ENCODE peak calls at places on chromosomes 5 and 9, in five cellular contexts. Z is IMR-90, O is GM12878, X is AG09309, M is kidney epithelial cell. W is an unnamed sample.

GRCh38 chr9:127130661-127131538 is 8.5 kb upstream of the ANGPTL2 start:
- DNase-seq in X (peak), Z (peak), O (no peak), M (no peak), W (peak)

GRCh38 chr9:137309368-137310189 is 7.5 kb upstream of the NRARP start:
- DNase-seq in X (no peak), Z (no peak), O (no peak), M (no peak), W (no peak)

GRCh38 chr5:104053057-104053666 is 490.6 kb upstream of the NUDT12 start:
- DNase-seq in M (no peak), X (no peak), O (no peak), Z (no peak), W (no peak)

GRCh38 chr5:139403418-139403786 is 487 bp downstream of the SPATA24 start:
- DNase-seq in M (no peak), O (no peak), Z (no peak), X (no peak), W (no peak)

GRCh38 chr9:97858826-97859225 is 5.8 kb downstream of the FOXE1 start:
- DNase-seq in M (no peak), O (no peak), Z (no peak), X (no peak), W (no peak)

GRCh38 chr5:9251379-9251980 is 294.4 kb downstream of the SEMA5A start:
- DNase-seq in X (no peak), M (no peak), Z (peak), O (no peak), W (peak)

GRCh38 chr5:74251106-74252032 is 389.2 kb downstream of the ENC1 start:
- DNase-seq in O (no peak), X (peak), Z (peak), M (peak), W (peak)

GRCh38 chr5:34452170-34452828 is 203.8 kb upstream of the RAI14 start:
- DNase-seq in X (no peak), Z (peak), O (no peak), M (no peak), W (peak)

GRCh38 chr5:121175986-121176385 is 675.7 kb upstream of the FTMT start:
- DNase-seq in X (no peak), M (no peak), Z (no peak), O (no peak), W (no peak)

GRCh38 chr5:134252671-134253070 is 26.8 kb upstream of the PPP2CA start:
- DNase-seq in M (peak), Z (peak), X (no peak), O (no peak), W (peak)

GRCh38 chr5:165779505-165779904 is 2274.1 kb downstream of the MAT2B start:
- DNase-seq in O (no peak), X (no peak), Z (no peak), M (no peak), W (no peak)

GRCh38 chr9:135992486-135993408 is 31.6 kb upstream of the UBAC1 start:
- DNase-seq in O (no peak), Z (peak), M (peak), X (peak), W (peak)

GRCh38 chr9:75039006-75039405 is 10.9 kb upstream of the CARNMT1 start:
- DNase-seq in Z (peak), X (peak), O (no peak), M (no peak), W (peak)

GRCh38 chr9:137237759-137238726 is 3.0 kb upstream of the TUBB4B start:
- DNase-seq in X (no peak), Z (no peak), O (no peak), M (no peak), W (no peak)

GRCh38 chr9:107019216-107019615 is 156.2 kb downstream of the ZNF462 start:
- DNase-seq in Z (peak), O (no peak), M (peak), X (peak), W (no peak)

GRCh38 chr5:1557114-1557873 is 33.5 kb upstream of the LPCAT1 start:
- DNase-seq in M (no peak), Z (no peak), X (no peak), O (no peak), W (no peak)

GRCh38 chr5:130923543-130924159 is 241.4 kb downstream of the HINT1 start:
- DNase-seq in M (no peak), X (peak), O (no peak), Z (no peak), W (no peak)

GRCh38 chr9:74570879-74571512 is 73.9 kb downstream of the RORB start:
- DNase-seq in O (no peak), M (no peak), Z (peak), X (no peak), W (peak)

GRCh38 chr5:54470191-54470590 is 14.7 kb downstream of the HSPB3 start:
- DNase-seq in M (no peak), O (no peak), X (no peak), Z (peak), W (no peak)

GRCh38 chr9:135701067-135701967 is 668 bp upstream of the KCNT1 start:
- DNase-seq in X (no peak), Z (no peak), O (no peak), M (no peak), W (no peak)

GRCh38 chr5:171782332-171782966 is 3.2 kb upstream of the SMIM23 start:
- DNase-seq in O (no peak), M (no peak), Z (no peak), X (no peak), W (peak)

GRCh38 chr9:127021664-127022337 is 100.6 kb downstream of the ANGPTL2 start:
- DNase-seq in X (peak), O (no peak), M (no peak), Z (peak), W (no peak)

GRCh38 chr9:129182625-129183494 is 4.8 kb upstream of the IER5L start:
- DNase-seq in X (no peak), O (no peak), M (no peak), Z (no peak), W (no peak)

GRCh38 chr9:72462340-72462739 is 59.1 kb upstream of the TMC1 start:
- DNase-seq in Z (peak), O (no peak), X (no peak), M (no peak), W (no peak)

GRCh38 chr9:71744754-71745521 is 23.4 kb downstream of the CEMIP2 start:
- DNase-seq in M (no peak), O (no peak), X (no peak), Z (no peak), W (no peak)

GRCh38 chr5:142017832-142018427 is 5.1 kb upstream of the GNPDA1 start:
- DNase-seq in Z (peak), M (no peak), O (peak), X (no peak), W (no peak)

GRCh38 chr5:1884638-1885475 is 2.1 kb upstream of the IRX4 start:
- DNase-seq in M (no peak), O (no peak), X (no peak), Z (no peak), W (no peak)

GRCh38 chr5:132272341-132273210 is 15.1 kb downstream of the PDLIM4 start:
- DNase-seq in Z (peak), O (no peak), X (no peak), M (no peak), W (no peak)
- H3K4me3 ChIP-seq in Z (no peak), O (no peak), X (no peak), M (no peak), W (no peak)

GRCh38 chr5:95842955-95843544 is 20.5 kb upstream of the GLRX start:
- DNase-seq in Z (peak), M (no peak), X (no peak), O (no peak), W (no peak)
- TF ChIP-seq CTCF in Z (peak), M (peak), X (peak), O (peak), W (no peak)

GRCh38 chr9:38529317-38529716 is 91.1 kb downstream of the ANKRD18A start:
- DNase-seq in O (no peak), Z (no peak), M (no peak), X (no peak), W (no peak)

GRCh38 chr9:38526571-38526970 is 93.8 kb downstream of the ANKRD18A start:
- DNase-seq in Z (no peak), O (no peak), M (no peak), X (no peak), W (no peak)

DNA sequence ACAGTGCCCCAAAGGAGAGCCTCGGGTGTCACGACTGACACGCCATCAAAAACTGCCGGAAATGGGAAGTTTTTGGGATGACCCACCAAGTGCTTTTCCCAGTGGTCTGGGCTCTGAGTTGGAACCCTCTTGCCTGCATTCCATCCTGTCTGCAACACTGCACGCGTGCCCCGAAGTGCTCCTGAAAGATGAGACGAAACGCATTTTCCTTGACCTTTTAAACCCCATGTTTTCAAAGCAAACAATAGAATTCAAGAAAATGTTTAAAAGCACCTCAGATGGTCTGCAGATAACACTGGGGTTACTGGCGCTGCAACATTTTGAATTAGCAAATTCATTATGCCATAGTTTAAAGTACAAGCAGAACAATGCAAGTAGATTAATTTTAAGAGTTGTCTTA is 92.9 kb downstream of the ANKRD18A start:
- DNase-seq in X (no peak), M (no peak), O (no peak), Z (no peak), W (no peak)
- H3K4me3 ChIP-seq in X (no peak), M (no peak), O (no peak), Z (no peak), W (no peak)

DNA sequence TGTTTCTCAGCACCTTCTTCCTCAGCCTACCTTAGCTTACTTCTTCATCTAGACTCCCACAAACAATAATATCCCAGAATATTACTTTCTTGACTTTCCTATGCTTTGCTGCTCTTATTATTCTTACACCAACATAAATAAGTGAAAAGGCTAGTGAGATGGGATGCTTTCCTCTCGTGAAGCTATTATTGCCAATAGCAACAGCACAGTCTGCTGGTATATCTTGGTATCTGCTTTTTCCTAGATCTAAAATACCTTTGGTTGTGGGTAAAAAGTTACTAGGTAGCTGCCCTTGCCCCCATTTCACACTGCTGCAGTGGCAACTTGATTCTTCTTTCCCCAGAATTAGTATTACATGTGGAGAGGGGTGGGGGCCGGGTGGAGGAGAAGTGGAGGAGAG is 26.1 kb upstream of the GLIPR2 start:
- DNase-seq in Z (no peak), X (no peak), O (no peak), M (no peak), W (no peak)
- TF ChIP-seq CTCF in Z (no peak), X (peak), O (no peak), M (peak), W (no peak)

DNA sequence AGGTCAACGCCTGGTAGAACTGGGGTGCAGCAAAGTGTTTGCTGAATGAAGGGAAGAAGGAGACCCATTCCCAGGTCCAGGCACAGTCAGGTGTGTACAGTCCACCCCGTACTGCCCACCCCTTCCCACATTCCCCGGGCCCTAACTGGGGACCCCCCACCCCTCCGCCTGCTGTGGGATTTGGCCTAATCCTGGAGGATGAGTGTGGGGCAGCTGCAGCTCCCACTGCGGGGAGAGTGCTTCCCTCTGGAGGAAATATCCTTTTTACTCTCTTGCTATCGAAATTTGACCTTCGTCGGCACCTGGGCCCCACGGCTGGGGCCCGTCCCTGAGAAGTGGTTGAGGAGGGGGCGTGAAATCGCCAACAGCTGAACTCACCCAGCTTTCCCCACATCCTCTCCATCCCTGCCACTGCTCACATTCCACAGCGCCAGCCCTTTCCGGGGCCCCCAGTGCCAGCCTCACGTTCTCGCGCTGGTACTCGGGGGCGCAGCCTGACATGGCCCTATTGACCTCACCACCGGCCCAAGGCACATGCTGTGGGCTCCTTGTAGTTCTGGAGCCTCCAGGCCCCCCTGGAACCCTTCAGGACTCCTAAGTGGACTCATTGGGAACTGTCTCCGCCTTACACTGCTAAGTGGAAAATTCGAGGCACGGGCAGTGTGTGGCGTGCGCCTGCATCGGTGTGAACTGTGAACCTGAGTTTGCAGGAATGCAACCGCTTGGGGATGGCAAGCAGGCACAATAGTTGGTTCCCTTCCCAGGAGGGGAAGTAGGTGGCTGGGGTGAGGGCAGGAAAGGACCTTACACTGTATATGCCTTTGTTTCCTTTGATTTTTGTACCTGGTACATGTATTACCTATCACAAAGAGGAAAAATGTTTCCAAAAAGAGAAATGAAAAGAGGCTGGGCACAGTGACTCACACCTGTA is 19.1 kb downstream of the FGFR4 start:
- DNase-seq in X (no peak), Z (no peak), M (no peak), O (no peak), W (no peak)
- H3K4me3 ChIP-seq in X (no peak), Z (no peak), M (no peak), O (no peak), W (no peak)

GRCh38 chr9:68533678-68534077 is 7.0 kb downstream of the TMEM252 start:
- DNase-seq in Z (peak), X (no peak), M (no peak), O (no peak), W (no peak)

GRCh38 chr9:68530618-68531017 is 10.1 kb downstream of the TMEM252 start:
- DNase-seq in O (no peak), M (no peak), Z (peak), X (no peak), W (no peak)
- TF ChIP-seq CTCF in O (no peak), M (peak), Z (peak), X (no peak), W (no peak)

DNA sequence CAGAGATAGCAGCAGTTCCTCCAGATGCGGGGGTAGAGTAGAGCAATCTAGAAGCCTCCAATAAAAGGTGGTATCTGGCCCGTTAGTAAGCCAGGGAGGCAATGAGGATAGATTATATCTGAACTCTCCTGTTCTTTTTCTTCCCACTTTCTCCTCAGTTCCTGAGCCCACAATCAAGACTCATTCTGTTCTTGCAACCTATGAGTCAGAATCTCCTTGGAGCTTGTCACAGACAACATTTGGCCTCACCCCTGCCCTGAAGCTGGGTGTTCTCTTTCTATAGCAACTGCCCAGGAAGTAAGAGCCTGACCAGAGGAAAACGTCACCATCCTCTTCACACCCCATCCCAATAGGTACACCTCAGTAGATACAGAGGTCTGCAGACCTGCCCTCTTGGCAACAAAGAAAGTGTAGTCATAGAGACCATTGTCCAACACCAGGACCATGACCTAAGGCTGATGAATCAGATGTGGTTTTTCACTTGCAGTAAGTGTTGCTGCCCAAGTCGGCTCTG is 76.3 kb upstream of the PCA3 start:
- DNase-seq in X (peak), Z (peak), O (no peak), M (peak), W (peak)
- H3K4me3 ChIP-seq in X (no peak), Z (no peak), O (no peak), M (no peak), W (no peak)

GRCh38 chr5:154849261-154849660 is 1.1 kb downstream of the FAXDC2 start:
- DNase-seq in O (no peak), M (no peak), X (no peak), Z (no peak), W (no peak)

GRCh38 chr5:154844800-154845199 is 5.6 kb downstream of the FAXDC2 start:
- DNase-seq in O (no peak), X (no peak), Z (no peak), M (no peak), W (no peak)

GRCh38 chr5:154850255-154851062 is at the start of gene FAXDC2:
- DNase-seq in X (peak), O (no peak), Z (peak), M (no peak), W (peak)

GRCh38 chr5:154851351-154851750 is 948 bp upstream of the FAXDC2 start:
- DNase-seq in O (no peak), Z (no peak), X (no peak), M (no peak), W (no peak)

GRCh38 chr5:154849791-154850201 is 607 bp downstream of the FAXDC2 start:
- DNase-seq in X (peak), O (no peak), Z (peak), M (no peak), W (peak)
- TF ChIP-seq CTCF in X (no peak), O (no peak), Z (peak), M (no peak), W (no peak)

GRCh38 chr9:92482336-92482735 is at the start of gene ASPN:
- DNase-seq in X (peak), M (no peak), O (no peak), Z (peak), W (no peak)

GRCh38 chr9:92476962-92477361 is 5.3 kb downstream of the ASPN start:
- DNase-seq in M (no peak), Z (no peak), O (peak), X (no peak), W (no peak)

GRCh38 chr9:92483896-92484545 is 1.7 kb upstream of the ASPN start:
- DNase-seq in X (no peak), O (no peak), M (no peak), Z (peak), W (peak)

GRCh38 chr9:92481029-92481633 is 1.2 kb downstream of the ASPN start:
- DNase-seq in Z (no peak), X (no peak), M (no peak), O (no peak), W (peak)

GRCh38 chr9:92480332-92480771 is 2.0 kb downstream of the ASPN start:
- DNase-seq in X (no peak), M (no peak), O (no peak), Z (peak), W (peak)
- H3K4me3 ChIP-seq in X (no peak), M (no peak), O (no peak), Z (no peak), W (no peak)